ENCODE peak calls at places on chromosomes 11 and 22, in nine cellular contexts. One of them, this sample, is unnamed.

GRCh38 chr11:748007-748359 is 719 bp downstream of the TALDO1 start:
- DNase-seq in kidney epithelial cell: no peak
- DNase-seq in heart left ventricle: no peak
- DNase-seq in IMR-90: no peak
- DNase-seq in colonic mucosa: peak
- DNase-seq in mammary epithelial cell: no peak
- DNase-seq in thoracic aorta: no peak
- DNase-seq in foreskin fibroblast: peak
- DNase-seq in Panc1: no peak
- DNase-seq in this sample: no peak

GRCh38 chr11:45024846-45025623 is 74.4 kb upstream of the TP53I11 start:
- DNase-seq in Panc1: no peak
- DNase-seq in thoracic aorta: no peak
- DNase-seq in colonic mucosa: no peak
- DNase-seq in heart left ventricle: no peak
- DNase-seq in foreskin fibroblast: no peak
- DNase-seq in kidney epithelial cell: no peak
- DNase-seq in mammary epithelial cell: no peak
- DNase-seq in IMR-90: no peak
- DNase-seq in this sample: no peak

GRCh38 chr11:36041988-36042606 is 98.2 kb downstream of the LDLRAD3 start:
- DNase-seq in Panc1: no peak
- DNase-seq in colonic mucosa: no peak
- DNase-seq in mammary epithelial cell: no peak
- DNase-seq in foreskin fibroblast: peak
- DNase-seq in heart left ventricle: no peak
- DNase-seq in thoracic aorta: no peak
- DNase-seq in IMR-90: no peak
- DNase-seq in kidney epithelial cell: no peak
- DNase-seq in this sample: no peak

GRCh38 chr22:33221566-33221965 is 163.4 kb upstream of the SYN3 start:
- DNase-seq in thoracic aorta: no peak
- DNase-seq in IMR-90: no peak
- DNase-seq in kidney epithelial cell: no peak
- DNase-seq in heart left ventricle: no peak
- DNase-seq in colonic mucosa: no peak
- DNase-seq in mammary epithelial cell: no peak
- DNase-seq in Panc1: no peak
- DNase-seq in foreskin fibroblast: peak
- DNase-seq in this sample: no peak

GRCh38 chr11:96338910-96339703 is 3.9 kb downstream of the MAML2 start:
- DNase-seq in thoracic aorta: no peak
- DNase-seq in kidney epithelial cell: no peak
- DNase-seq in Panc1: no peak
- DNase-seq in mammary epithelial cell: peak
- DNase-seq in heart left ventricle: peak
- DNase-seq in colonic mucosa: peak
- DNase-seq in foreskin fibroblast: peak
- DNase-seq in IMR-90: peak
- DNase-seq in this sample: no peak

GRCh38 chr22:46915978-46916730 is 153.7 kb downstream of the TBC1D22A start:
- DNase-seq in heart left ventricle: no peak
- DNase-seq in colonic mucosa: peak
- DNase-seq in kidney epithelial cell: no peak
- DNase-seq in Panc1: no peak
- DNase-seq in mammary epithelial cell: no peak
- DNase-seq in thoracic aorta: no peak
- DNase-seq in IMR-90: no peak
- DNase-seq in foreskin fibroblast: no peak
- DNase-seq in this sample: no peak

GRCh38 chr22:32991353-32992115 is 66.6 kb downstream of the SYN3 start:
- DNase-seq in foreskin fibroblast: peak
- DNase-seq in Panc1: no peak
- DNase-seq in IMR-90: no peak
- DNase-seq in thoracic aorta: no peak
- DNase-seq in colonic mucosa: no peak
- DNase-seq in kidney epithelial cell: no peak
- DNase-seq in mammary epithelial cell: peak
- DNase-seq in heart left ventricle: peak
- DNase-seq in this sample: no peak

GRCh38 chr22:46672731-46673130 is 52.5 kb downstream of the GRAMD4 start:
- DNase-seq in colonic mucosa: peak
- DNase-seq in mammary epithelial cell: no peak
- DNase-seq in kidney epithelial cell: no peak
- DNase-seq in thoracic aorta: no peak
- DNase-seq in IMR-90: no peak
- DNase-seq in foreskin fibroblast: peak
- DNase-seq in heart left ventricle: no peak
- DNase-seq in Panc1: no peak
- DNase-seq in this sample: no peak

GRCh38 chr22:20315337-20316216 is 4.3 kb downstream of the DGCR6L start:
- DNase-seq in IMR-90: no peak
- DNase-seq in thoracic aorta: no peak
- DNase-seq in mammary epithelial cell: no peak
- DNase-seq in Panc1: no peak
- DNase-seq in heart left ventricle: no peak
- DNase-seq in colonic mucosa: peak
- DNase-seq in foreskin fibroblast: no peak
- DNase-seq in kidney epithelial cell: no peak
- DNase-seq in this sample: no peak

GRCh38 chr22:45527456-45527855 is 24.8 kb downstream of the FBLN1 start:
- DNase-seq in foreskin fibroblast: no peak
- DNase-seq in colonic mucosa: no peak
- DNase-seq in heart left ventricle: no peak
- DNase-seq in IMR-90: no peak
- DNase-seq in thoracic aorta: no peak
- DNase-seq in mammary epithelial cell: no peak
- DNase-seq in kidney epithelial cell: no peak
- DNase-seq in Panc1: no peak
- DNase-seq in this sample: no peak

GRCh38 chr11:115623021-115623451 is 118.8 kb upstream of the CADM1 start:
- DNase-seq in mammary epithelial cell: peak
- DNase-seq in thoracic aorta: peak
- DNase-seq in IMR-90: peak
- DNase-seq in foreskin fibroblast: peak
- DNase-seq in kidney epithelial cell: peak
- DNase-seq in Panc1: peak
- DNase-seq in colonic mucosa: peak
- DNase-seq in heart left ventricle: peak
- DNase-seq in this sample: peak

GRCh38 chr11:114166897-114167323 is 107.4 kb downstream of the ZBTB16 start:
- DNase-seq in mammary epithelial cell: peak
- DNase-seq in IMR-90: peak
- DNase-seq in Panc1: no peak
- DNase-seq in foreskin fibroblast: peak
- DNase-seq in colonic mucosa: no peak
- DNase-seq in kidney epithelial cell: peak
- DNase-seq in thoracic aorta: no peak
- DNase-seq in heart left ventricle: no peak
- DNase-seq in this sample: peak

GRCh38 chr11:34380696-34381095 is 22.9 kb upstream of the ABTB2 start:
- DNase-seq in foreskin fibroblast: peak
- DNase-seq in thoracic aorta: no peak
- DNase-seq in IMR-90: peak
- DNase-seq in Panc1: peak
- DNase-seq in heart left ventricle: no peak
- DNase-seq in kidney epithelial cell: no peak
- DNase-seq in mammary epithelial cell: peak
- DNase-seq in colonic mucosa: no peak
- DNase-seq in this sample: no peak

GRCh38 chr22:49676230-49676629 is 151.4 kb downstream of the BRD1 start:
- DNase-seq in heart left ventricle: no peak
- DNase-seq in mammary epithelial cell: no peak
- DNase-seq in IMR-90: no peak
- DNase-seq in foreskin fibroblast: no peak
- DNase-seq in colonic mucosa: no peak
- DNase-seq in Panc1: no peak
- DNase-seq in thoracic aorta: no peak
- DNase-seq in kidney epithelial cell: no peak
- DNase-seq in this sample: no peak

GRCh38 chr11:32374261-32374711 is 61.1 kb downstream of the WT1 start:
- DNase-seq in colonic mucosa: peak
- DNase-seq in Panc1: peak
- DNase-seq in foreskin fibroblast: no peak
- DNase-seq in heart left ventricle: no peak
- DNase-seq in IMR-90: peak
- DNase-seq in kidney epithelial cell: no peak
- DNase-seq in mammary epithelial cell: no peak
- DNase-seq in thoracic aorta: no peak
- DNase-seq in this sample: no peak

GRCh38 chr11:73374130-73374529 is 2.1 kb upstream of the RELT start:
- DNase-seq in kidney epithelial cell: no peak
- DNase-seq in IMR-90: no peak
- DNase-seq in colonic mucosa: no peak
- DNase-seq in thoracic aorta: no peak
- DNase-seq in Panc1: no peak
- DNase-seq in heart left ventricle: no peak
- DNase-seq in mammary epithelial cell: no peak
- DNase-seq in foreskin fibroblast: peak
- DNase-seq in this sample: no peak

GRCh38 chr11:73376803-73377629 is 817 bp downstream of the RELT start:
- DNase-seq in IMR-90: peak
- DNase-seq in kidney epithelial cell: peak
- DNase-seq in mammary epithelial cell: peak
- DNase-seq in heart left ventricle: peak
- DNase-seq in foreskin fibroblast: peak
- DNase-seq in thoracic aorta: peak
- DNase-seq in Panc1: no peak
- DNase-seq in colonic mucosa: peak
- DNase-seq in this sample: no peak

GRCh38 chr11:73375830-73376167 is 400 bp upstream of the RELT start:
- DNase-seq in mammary epithelial cell: no peak
- DNase-seq in IMR-90: no peak
- DNase-seq in thoracic aorta: no peak
- DNase-seq in colonic mucosa: no peak
- DNase-seq in foreskin fibroblast: no peak
- DNase-seq in heart left ventricle: no peak
- DNase-seq in kidney epithelial cell: no peak
- DNase-seq in Panc1: no peak
- DNase-seq in this sample: no peak

GRCh38 chr11:73376168-73376802 is at the start of gene RELT:
- DNase-seq in IMR-90: peak
- DNase-seq in mammary epithelial cell: peak
- DNase-seq in Panc1: peak
- DNase-seq in thoracic aorta: peak
- DNase-seq in colonic mucosa: peak
- DNase-seq in kidney epithelial cell: peak
- DNase-seq in foreskin fibroblast: peak
- DNase-seq in heart left ventricle: peak
- DNase-seq in this sample: peak

DNA sequence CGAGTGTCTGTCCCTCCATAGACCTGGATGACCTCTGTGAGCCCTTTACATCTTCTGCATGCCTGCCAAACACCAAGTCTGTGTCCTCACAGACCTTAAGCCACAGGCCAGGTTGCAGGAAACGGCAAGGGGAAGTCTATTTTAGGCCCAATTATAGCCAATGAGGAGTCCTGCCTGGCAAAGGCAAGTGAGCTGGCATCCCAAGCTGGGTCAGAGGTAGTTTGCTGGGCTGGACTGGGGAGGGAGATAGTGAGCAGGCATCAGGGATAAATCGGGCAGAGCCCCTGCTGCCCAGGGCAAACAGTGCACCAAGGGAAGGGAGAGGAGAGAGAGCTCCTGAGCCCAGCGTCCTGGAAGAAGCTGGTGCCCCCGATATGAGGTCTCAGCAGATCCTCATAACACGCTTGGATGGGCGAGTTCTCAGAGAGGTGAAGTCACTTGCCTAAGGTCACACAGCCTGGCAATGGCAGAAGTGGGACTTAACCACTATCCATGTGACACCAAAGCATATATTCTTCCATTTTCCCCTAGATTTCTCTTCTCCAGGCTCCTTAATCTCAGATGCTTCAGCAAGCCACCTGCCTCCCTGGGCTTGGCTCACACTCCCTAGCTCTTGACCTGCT is 3.7 kb upstream of the RELT start:
- DNase-seq in foreskin fibroblast: peak
- DNase-seq in colonic mucosa: no peak
- DNase-seq in thoracic aorta: no peak
- DNase-seq in IMR-90: no peak
- DNase-seq in kidney epithelial cell: no peak
- DNase-seq in Panc1: no peak
- DNase-seq in mammary epithelial cell: no peak
- DNase-seq in heart left ventricle: peak
- DNase-seq in this sample: no peak
- TF ChIP-seq CTCF in foreskin fibroblast: peak
- TF ChIP-seq CTCF in colonic mucosa: no peak
- TF ChIP-seq CTCF in thoracic aorta: peak
- TF ChIP-seq CTCF in IMR-90: peak
- TF ChIP-seq CTCF in kidney epithelial cell: peak
- TF ChIP-seq CTCF in Panc1: no peak
- TF ChIP-seq CTCF in mammary epithelial cell: peak
- TF ChIP-seq CTCF in heart left ventricle: no peak
- TF ChIP-seq CTCF in this sample: peak

GRCh38 chr11:119205080-119205479 is 1.1 kb upstream of the CBL start:
- DNase-seq in colonic mucosa: no peak
- DNase-seq in Panc1: no peak
- DNase-seq in kidney epithelial cell: no peak
- DNase-seq in mammary epithelial cell: no peak
- DNase-seq in IMR-90: no peak
- DNase-seq in foreskin fibroblast: no peak
- DNase-seq in heart left ventricle: peak
- DNase-seq in thoracic aorta: no peak
- DNase-seq in this sample: no peak
- H3K4me3 ChIP-seq in colonic mucosa: no peak
- H3K4me3 ChIP-seq in Panc1: peak
- H3K4me3 ChIP-seq in kidney epithelial cell: no peak
- H3K4me3 ChIP-seq in mammary epithelial cell: peak
- H3K4me3 ChIP-seq in IMR-90: no peak
- H3K4me3 ChIP-seq in foreskin fibroblast: no peak
- H3K4me3 ChIP-seq in heart left ventricle: peak
- H3K4me3 ChIP-seq in thoracic aorta: peak
- H3K4me3 ChIP-seq in this sample: no peak

DNA sequence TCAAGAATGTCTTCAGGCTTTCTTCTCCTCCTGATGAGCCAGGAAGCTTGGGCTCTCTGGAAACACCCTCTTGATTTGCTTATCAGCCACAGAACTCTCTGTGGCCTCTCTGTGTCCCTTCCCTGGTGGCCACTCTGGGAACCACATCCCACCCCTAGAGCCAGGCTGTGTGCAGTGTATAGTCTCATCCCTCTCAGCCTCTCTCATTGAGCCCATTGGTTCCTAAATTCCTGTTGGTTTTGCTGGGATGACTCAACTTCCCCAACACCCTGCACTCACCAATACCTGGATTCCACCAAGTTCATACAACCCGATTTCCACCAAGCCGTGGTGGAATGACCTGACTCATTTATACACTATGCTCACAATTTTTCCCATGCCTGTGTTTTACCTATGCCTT is 5.2 kb downstream of the IRAG1 start:
- DNase-seq in thoracic aorta: no peak
- DNase-seq in colonic mucosa: no peak
- DNase-seq in foreskin fibroblast: no peak
- DNase-seq in heart left ventricle: no peak
- DNase-seq in mammary epithelial cell: peak
- DNase-seq in IMR-90: peak
- DNase-seq in kidney epithelial cell: peak
- DNase-seq in Panc1: no peak
- DNase-seq in this sample: no peak
- TF ChIP-seq CTCF in thoracic aorta: peak
- TF ChIP-seq CTCF in colonic mucosa: peak
- TF ChIP-seq CTCF in foreskin fibroblast: peak
- TF ChIP-seq CTCF in heart left ventricle: no peak
- TF ChIP-seq CTCF in mammary epithelial cell: peak
- TF ChIP-seq CTCF in IMR-90: peak
- TF ChIP-seq CTCF in kidney epithelial cell: peak
- TF ChIP-seq CTCF in Panc1: no peak
- TF ChIP-seq CTCF in this sample: peak

GRCh38 chr22:24207264-24208011 is 26.2 kb downstream of the SUSD2 start:
- DNase-seq in Panc1: no peak
- DNase-seq in foreskin fibroblast: peak
- DNase-seq in mammary epithelial cell: no peak
- DNase-seq in IMR-90: no peak
- DNase-seq in kidney epithelial cell: no peak
- DNase-seq in thoracic aorta: no peak
- DNase-seq in heart left ventricle: no peak
- DNase-seq in colonic mucosa: no peak
- DNase-seq in this sample: no peak
- H3K4me3 ChIP-seq in Panc1: peak
- H3K4me3 ChIP-seq in foreskin fibroblast: no peak
- H3K4me3 ChIP-seq in mammary epithelial cell: no peak
- H3K4me3 ChIP-seq in IMR-90: no peak
- H3K4me3 ChIP-seq in kidney epithelial cell: no peak
- H3K4me3 ChIP-seq in thoracic aorta: no peak
- H3K4me3 ChIP-seq in heart left ventricle: no peak
- H3K4me3 ChIP-seq in colonic mucosa: no peak
- H3K4me3 ChIP-seq in this sample: no peak